ENCODE peak calls at places on chromosomes 7 and 10, in five cellular contexts. One of them, this sample, is unnamed.

GRCh38 chr10:451021-451471 is 238.4 kb downstream of the DIP2C start:
- DNase-seq in fibroblast of mammary gland: no peak
- DNase-seq in HFFc6: no peak
- DNase-seq in Calu3: no peak
- DNase-seq in AG09319: no peak
- DNase-seq in this sample: peak

GRCh38 chr7:29141981-29142380 is 4.4 kb downstream of the CPVL start:
- DNase-seq in fibroblast of mammary gland: no peak
- DNase-seq in HFFc6: no peak
- DNase-seq in Calu3: no peak
- DNase-seq in AG09319: no peak
- DNase-seq in this sample: no peak

GRCh38 chr10:122674781-122675180 is 24.9 kb downstream of the C10orf120 start:
- DNase-seq in fibroblast of mammary gland: no peak
- DNase-seq in HFFc6: no peak
- DNase-seq in Calu3: no peak
- DNase-seq in AG09319: no peak
- DNase-seq in this sample: no peak

GRCh38 chr7:5699951-5700384 is 81.5 kb downstream of the RNF216 start:
- DNase-seq in fibroblast of mammary gland: no peak
- DNase-seq in HFFc6: no peak
- DNase-seq in Calu3: no peak
- DNase-seq in AG09319: no peak
- DNase-seq in this sample: no peak

GRCh38 chr10:130027716-130028464 is 63.8 kb upstream of the EBF3 start:
- DNase-seq in fibroblast of mammary gland: no peak
- DNase-seq in HFFc6: no peak
- DNase-seq in Calu3: no peak
- DNase-seq in AG09319: no peak
- DNase-seq in this sample: peak

GRCh38 chr7:106139253-106140251 is 27.4 kb upstream of the SYPL1 start:
- DNase-seq in fibroblast of mammary gland: peak
- DNase-seq in HFFc6: no peak
- DNase-seq in Calu3: no peak
- DNase-seq in AG09319: no peak
- DNase-seq in this sample: peak

GRCh38 chr7:27834179-27834921 is 94.4 kb downstream of the TAX1BP1 start:
- DNase-seq in fibroblast of mammary gland: no peak
- DNase-seq in HFFc6: no peak
- DNase-seq in Calu3: no peak
- DNase-seq in AG09319: no peak
- DNase-seq in this sample: no peak

GRCh38 chr10:32948451-32948850 is 9.6 kb downstream of the ITGB1 start:
- DNase-seq in fibroblast of mammary gland: no peak
- DNase-seq in HFFc6: no peak
- DNase-seq in Calu3: no peak
- DNase-seq in AG09319: no peak
- DNase-seq in this sample: no peak

GRCh38 chr7:29987083-29987482 is 2.5 kb downstream of the SCRN1 start:
- DNase-seq in fibroblast of mammary gland: peak
- DNase-seq in HFFc6: peak
- DNase-seq in Calu3: no peak
- DNase-seq in AG09319: peak
- DNase-seq in this sample: peak

DNA sequence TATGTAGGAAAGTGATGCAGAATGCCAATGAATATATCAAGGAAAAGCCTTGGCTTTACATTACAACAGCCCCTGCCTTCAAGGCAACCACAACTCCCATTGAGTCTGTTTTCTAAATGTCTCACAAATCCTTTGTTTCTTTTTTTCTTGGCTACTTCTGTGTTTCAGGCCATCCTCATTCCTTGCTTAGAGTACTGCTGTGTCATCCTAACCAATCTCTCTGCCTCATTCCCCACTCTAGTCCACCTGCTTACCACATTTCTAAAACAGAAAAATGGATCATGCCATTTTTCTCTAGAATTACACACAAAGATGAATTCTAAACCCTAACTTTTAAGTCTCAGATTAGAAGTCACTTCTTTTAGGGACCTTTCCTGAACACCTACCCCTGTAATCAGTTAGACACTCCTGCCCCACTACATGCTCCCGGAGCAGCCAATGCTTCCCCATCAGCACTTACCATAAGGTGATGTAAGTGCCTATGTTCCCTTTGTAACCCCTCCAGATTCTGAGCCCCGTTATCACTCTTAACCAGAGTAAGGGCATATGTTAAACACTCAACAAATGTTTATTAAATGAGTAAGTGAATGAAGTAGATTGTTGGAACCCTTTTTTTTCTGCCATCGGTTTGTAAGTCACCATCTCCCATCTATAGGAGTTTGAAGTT is 2.8 kb downstream of the BORCS7 start:
- DNase-seq in fibroblast of mammary gland: no peak
- DNase-seq in HFFc6: no peak
- DNase-seq in Calu3: no peak
- DNase-seq in AG09319: no peak
- DNase-seq in this sample: no peak
- TF ChIP-seq CTCF in fibroblast of mammary gland: no peak
- TF ChIP-seq CTCF in HFFc6: no peak
- TF ChIP-seq CTCF in Calu3: no peak
- TF ChIP-seq CTCF in AG09319: no peak
- TF ChIP-seq CTCF in this sample: no peak

GRCh38 chr10:60400366-60400765 is 10.7 kb upstream of the ANK3 start:
- DNase-seq in fibroblast of mammary gland: no peak
- DNase-seq in HFFc6: no peak
- DNase-seq in Calu3: no peak
- DNase-seq in AG09319: no peak
- DNase-seq in this sample: no peak
- TF ChIP-seq CTCF in fibroblast of mammary gland: no peak
- TF ChIP-seq CTCF in HFFc6: no peak
- TF ChIP-seq CTCF in Calu3: no peak
- TF ChIP-seq CTCF in AG09319: no peak
- TF ChIP-seq CTCF in this sample: no peak

GRCh38 chr7:122364761-122365280 is 60.3 kb upstream of the FEZF1 start:
- DNase-seq in fibroblast of mammary gland: no peak
- DNase-seq in HFFc6: no peak
- DNase-seq in Calu3: no peak
- DNase-seq in AG09319: no peak
- DNase-seq in this sample: no peak

DNA sequence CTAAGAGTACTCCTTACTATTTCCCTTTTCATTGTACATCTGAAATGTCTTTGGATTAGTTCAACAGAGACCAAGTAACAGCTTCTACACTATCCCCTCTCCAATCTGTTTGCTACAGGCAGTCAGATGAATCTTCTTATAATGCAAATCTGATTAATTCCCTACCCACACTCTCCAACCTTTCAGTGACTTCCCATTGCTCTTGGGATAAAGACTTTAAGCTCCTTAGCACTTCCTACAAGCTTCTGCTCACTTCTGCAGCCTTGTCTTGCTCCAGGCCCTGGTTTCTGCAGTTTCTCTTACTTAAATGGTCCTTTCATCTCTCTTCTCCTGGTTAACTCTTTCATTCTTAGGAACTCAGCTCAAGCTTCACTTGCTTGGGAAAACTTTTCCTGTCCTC is 65.2 kb upstream of the FEZF1 start:
- DNase-seq in fibroblast of mammary gland: no peak
- DNase-seq in HFFc6: no peak
- DNase-seq in Calu3: no peak
- DNase-seq in AG09319: no peak
- DNase-seq in this sample: no peak
- TF ChIP-seq CTCF in fibroblast of mammary gland: no peak
- TF ChIP-seq CTCF in HFFc6: no peak
- TF ChIP-seq CTCF in Calu3: no peak
- TF ChIP-seq CTCF in AG09319: no peak
- TF ChIP-seq CTCF in this sample: no peak

DNA sequence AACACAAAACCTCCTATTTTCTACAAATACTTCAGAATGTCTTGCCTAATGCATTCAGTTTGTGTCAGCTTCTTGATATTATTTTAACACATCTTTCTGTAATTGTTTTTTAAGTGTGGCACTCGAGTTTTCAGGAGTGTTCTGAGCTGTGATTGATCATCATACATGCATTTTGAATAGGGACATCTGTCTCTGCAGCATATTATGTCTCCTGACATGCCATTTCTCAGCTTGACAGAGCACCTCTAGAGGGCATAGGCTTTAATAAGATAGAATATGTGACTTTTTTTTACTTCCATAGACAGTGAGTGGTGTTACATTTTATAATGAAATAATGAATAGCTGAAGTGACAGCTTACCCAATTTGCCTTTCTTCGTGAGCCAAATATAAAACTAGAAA is 219.2 kb upstream of the HDAC9 start:
- DNase-seq in fibroblast of mammary gland: no peak
- DNase-seq in HFFc6: no peak
- DNase-seq in Calu3: no peak
- DNase-seq in AG09319: no peak
- DNase-seq in this sample: no peak
- TF ChIP-seq CTCF in fibroblast of mammary gland: no peak
- TF ChIP-seq CTCF in HFFc6: no peak
- TF ChIP-seq CTCF in Calu3: no peak
- TF ChIP-seq CTCF in AG09319: no peak
- TF ChIP-seq CTCF in this sample: no peak

GRCh38 chr10:18793951-18794350 is 134.7 kb downstream of the ARL5B start:
- DNase-seq in fibroblast of mammary gland: peak
- DNase-seq in HFFc6: no peak
- DNase-seq in Calu3: no peak
- DNase-seq in AG09319: no peak
- DNase-seq in this sample: peak
- TF ChIP-seq CTCF in fibroblast of mammary gland: peak
- TF ChIP-seq CTCF in HFFc6: peak
- TF ChIP-seq CTCF in Calu3: no peak
- TF ChIP-seq CTCF in AG09319: peak
- TF ChIP-seq CTCF in this sample: peak

GRCh38 chr7:23653942-23654341 is 26.1 kb upstream of the FAM221A start:
- DNase-seq in fibroblast of mammary gland: no peak
- DNase-seq in HFFc6: no peak
- DNase-seq in Calu3: no peak
- DNase-seq in AG09319: no peak
- DNase-seq in this sample: no peak

GRCh38 chr7:23658831-23659427 is 21.1 kb upstream of the FAM221A start:
- DNase-seq in fibroblast of mammary gland: no peak
- DNase-seq in HFFc6: no peak
- DNase-seq in Calu3: no peak
- DNase-seq in AG09319: no peak
- DNase-seq in this sample: no peak

GRCh38 chr7:23655433-23655832 is 24.6 kb upstream of the FAM221A start:
- DNase-seq in fibroblast of mammary gland: no peak
- DNase-seq in HFFc6: no peak
- DNase-seq in Calu3: no peak
- DNase-seq in AG09319: no peak
- DNase-seq in this sample: no peak

DNA sequence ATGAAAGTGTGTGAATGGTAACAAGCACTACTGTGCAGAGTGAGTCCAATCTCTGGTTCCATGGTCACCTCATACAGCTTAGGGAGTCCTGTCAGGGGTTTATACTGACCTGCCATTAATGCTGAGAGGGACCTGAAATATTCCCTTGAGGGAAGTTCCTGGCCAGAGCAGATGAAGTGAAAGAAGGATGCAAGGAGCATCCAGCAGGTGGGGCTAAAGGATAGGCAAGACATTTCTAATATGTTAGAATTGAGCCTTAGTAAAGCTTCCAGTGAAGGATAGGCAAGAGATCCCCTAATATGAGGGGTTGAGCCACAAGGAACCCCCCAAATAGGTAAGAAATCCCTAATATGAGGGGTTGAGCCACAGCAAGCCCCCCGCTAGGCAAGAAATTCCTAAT is 25.5 kb upstream of the FAM221A start:
- DNase-seq in fibroblast of mammary gland: peak
- DNase-seq in HFFc6: no peak
- DNase-seq in Calu3: peak
- DNase-seq in AG09319: no peak
- DNase-seq in this sample: peak
- TF ChIP-seq CTCF in fibroblast of mammary gland: peak
- TF ChIP-seq CTCF in HFFc6: peak
- TF ChIP-seq CTCF in Calu3: peak
- TF ChIP-seq CTCF in AG09319: peak
- TF ChIP-seq CTCF in this sample: no peak

GRCh38 chr7:132312531-132313070 is 263.7 kb downstream of the PLXNA4 start:
- DNase-seq in fibroblast of mammary gland: no peak
- DNase-seq in HFFc6: no peak
- DNase-seq in Calu3: no peak
- DNase-seq in AG09319: no peak
- DNase-seq in this sample: no peak
- TF ChIP-seq CTCF in fibroblast of mammary gland: no peak
- TF ChIP-seq CTCF in HFFc6: no peak
- TF ChIP-seq CTCF in Calu3: no peak
- TF ChIP-seq CTCF in AG09319: no peak
- TF ChIP-seq CTCF in this sample: no peak

GRCh38 chr10:114288424-114289095 is 49.5 kb downstream of the VWA2 start:
- DNase-seq in fibroblast of mammary gland: no peak
- DNase-seq in HFFc6: no peak
- DNase-seq in Calu3: no peak
- DNase-seq in AG09319: no peak
- DNase-seq in this sample: no peak
- TF ChIP-seq CTCF in fibroblast of mammary gland: no peak
- TF ChIP-seq CTCF in HFFc6: no peak
- TF ChIP-seq CTCF in Calu3: no peak
- TF ChIP-seq CTCF in AG09319: no peak
- TF ChIP-seq CTCF in this sample: no peak

GRCh38 chr7:118259115-118259514 is 34.6 kb downstream of the ANKRD7 start:
- DNase-seq in fibroblast of mammary gland: no peak
- DNase-seq in HFFc6: no peak
- DNase-seq in Calu3: no peak
- DNase-seq in AG09319: no peak
- DNase-seq in this sample: no peak
- TF ChIP-seq CTCF in fibroblast of mammary gland: no peak
- TF ChIP-seq CTCF in HFFc6: no peak
- TF ChIP-seq CTCF in Calu3: no peak
- TF ChIP-seq CTCF in AG09319: no peak
- TF ChIP-seq CTCF in this sample: peak

GRCh38 chr10:115125505-115125904 is 32.3 kb downstream of the ATRNL1 start:
- DNase-seq in fibroblast of mammary gland: no peak
- DNase-seq in HFFc6: no peak
- DNase-seq in Calu3: no peak
- DNase-seq in AG09319: no peak
- DNase-seq in this sample: no peak

GRCh38 chr10:115129752-115130151 is 36.6 kb downstream of the ATRNL1 start:
- DNase-seq in fibroblast of mammary gland: peak
- DNase-seq in HFFc6: peak
- DNase-seq in Calu3: no peak
- DNase-seq in AG09319: no peak
- DNase-seq in this sample: peak
- TF ChIP-seq CTCF in fibroblast of mammary gland: no peak
- TF ChIP-seq CTCF in HFFc6: peak
- TF ChIP-seq CTCF in Calu3: no peak
- TF ChIP-seq CTCF in AG09319: peak
- TF ChIP-seq CTCF in this sample: peak